ENCODE peak calls at places on chromosomes 6 and 20, in eight cellular contexts. B is MM.1S, A is activated T-cell treated with anti-CD3 and anti-CD28 coated beads for 48 hours, C is C1 segment of cervical spinal cord, R is A549, G is Daoy, I is GM04504, V is HT-29. S is an unnamed sample.

GRCh38 chr6:149454405-149454848 is 30.4 kb downstream of the ZC3H12D start:
- DNase-seq in B (no peak), A (no peak), C (peak; percentile 76), R (no peak), G (peak; percentile 84), I (peak; percentile 90), V (peak; percentile 40), S (no peak)

GRCh38 chr6:145148392-145149175 is 586.7 kb downstream of the EPM2A start:
- DNase-seq in B (peak; percentile 81), A (no peak), C (no peak), R (peak; percentile 2), G (peak; percentile 33), I (peak; percentile 56), V (peak; percentile 41), S (no peak)

GRCh38 chr20:19566226-19566960 is 191.7 kb upstream of the RIN2 start:
- DNase-seq in B (no peak), A (no peak), C (no peak), R (no peak), G (no peak), I (no peak), V (no peak), S (no peak)

GRCh38 chr20:37383229-37383989 is 37.5 kb downstream of the SRC start:
- DNase-seq in B (no peak), A (no peak), C (no peak), R (peak; percentile 69), G (peak; percentile 85), I (no peak), V (peak; percentile 38), S (no peak)

GRCh38 chr6:160992323-160993314 is 1.1 kb downstream of the MAP3K4 start:
- DNase-seq in B (peak; percentile 41), A (no peak), C (no peak), R (peak; percentile 51), G (peak; percentile 78), I (peak; percentile 60), V (peak; percentile 77), S (peak; percentile 33)

GRCh38 chr6:87660226-87660886 is 41.7 kb downstream of the AKIRIN2 start:
- DNase-seq in B (no peak), A (no peak), C (no peak), R (no peak), G (peak; percentile 7), I (peak; percentile 61), V (no peak), S (no peak)

GRCh38 chr6:111823831-111824607 is 49.2 kb downstream of the FYN start:
- DNase-seq in B (no peak), A (no peak), C (no peak), R (no peak), G (peak; percentile 64), I (no peak), V (peak; percentile 10), S (no peak)

GRCh38 chr6:33430991-33431879 is 11.4 kb downstream of the SYNGAP1 start:
- DNase-seq in B (no peak), A (peak; percentile 73), C (peak; percentile 52), R (peak; percentile 81), G (peak; percentile 76), I (no peak), V (peak; percentile 47), S (peak; percentile 90)

GRCh38 chr6:95094751-95095150 is 482.6 kb upstream of the MANEA start:
- DNase-seq in B (no peak), A (no peak), C (no peak), R (no peak), G (peak; percentile 39), I (no peak), V (peak; percentile 54), S (no peak)

GRCh38 chr20:63347081-63347741 is 13.9 kb downstream of the CHRNA4 start:
- DNase-seq in B (no peak), A (no peak), C (no peak), R (no peak), G (no peak), I (no peak), V (no peak), S (no peak)

GRCh38 chr20:61949714-61950630 is 115.7 kb downstream of the TAF4 start:
- DNase-seq in B (no peak), A (no peak), C (no peak), R (no peak), G (no peak), I (no peak), V (no peak), S (no peak)

GRCh38 chr6:138258197-138258596 is 39.9 kb upstream of the PBOV1 start:
- DNase-seq in B (no peak), A (no peak), C (no peak), R (no peak), G (no peak), I (no peak), V (no peak), S (no peak)

GRCh38 chr6:103122766-103123601 is 1729.5 kb downstream of the GRIK2 start:
- DNase-seq in B (peak; percentile 53), A (no peak), C (peak; percentile 9), R (no peak), G (no peak), I (no peak), V (peak; percentile 66), S (no peak)

GRCh38 chr6:92026878-92027277 is 1392.5 kb downstream of the EPHA7 start:
- DNase-seq in B (no peak), A (no peak), C (no peak), R (no peak), G (no peak), I (no peak), V (no peak), S (no peak)

GRCh38 chr6:107819217-107819616 is 4.9 kb downstream of the SCML4 start:
- DNase-seq in B (no peak), A (no peak), C (no peak), R (no peak), G (no peak), I (no peak), V (no peak), S (no peak)

GRCh38 chr6:166752928-166753721 is 126.1 kb upstream of the RPS6KA2 start:
- DNase-seq in B (no peak), A (no peak), C (no peak), R (no peak), G (no peak), I (no peak), V (no peak), S (no peak)

GRCh38 chr20:21826946-21827345 is 121.5 kb downstream of the PAX1 start:
- DNase-seq in B (no peak), A (no peak), C (no peak), R (no peak), G (peak; percentile 17), I (no peak), V (no peak), S (no peak)

GRCh38 chr20:57894096-57894495 is 184.3 kb upstream of the PMEPA1 start:
- DNase-seq in B (no peak), A (no peak), C (no peak), R (no peak), G (no peak), I (no peak), V (no peak), S (no peak)

GRCh38 chr6:55617272-55617671 is 38.3 kb upstream of the HMGCLL1 start:
- DNase-seq in B (peak; percentile 27), A (no peak), C (no peak), R (no peak), G (peak; percentile 51), I (peak; percentile 10), V (peak; percentile 67), S (no peak)

GRCh38 chr20:45306431-45306982 is at the start of gene RBPJL:
- DNase-seq in B (no peak), A (peak; percentile 55), C (no peak), R (no peak), G (peak; percentile 32), I (no peak), V (no peak), S (peak; percentile 49)